ENCODE peak calls at places on chromosomes 2 and 18, in four cellular contexts. A is left ventricle myocardium superior, F is NCI-H1092 treated with DMSO at 0.1 percent for 48 hours, B is lower leg skin. E is an unnamed sample.
A peak's percentile ranks its signal among the peaks of the same experiment; 100 is the strongest.

GRCh38 chr2:64354857-64355680 is 98.9 kb upstream of the LGALSL start:
- DNase-seq in A (no peak), F (no peak), B (no peak), E (no peak)

GRCh38 chr2:238875161-238875530 is 27.3 kb downstream of the TWIST2 start:
- DNase-seq in A (no peak), F (no peak), B (no peak), E (no peak)

GRCh38 chr18:12645264-12645663 is 12.6 kb downstream of the SPIRE1 start:
- DNase-seq in A (no peak), F (no peak), B (no peak), E (no peak)

GRCh38 chr18:11323359-11323819 is 174.0 kb upstream of the PIEZO2 start:
- DNase-seq in A (no peak), F (no peak), B (no peak), E (no peak)

GRCh38 chr2:40554665-40555294 is 102.9 kb upstream of the SLC8A1 start:
- DNase-seq in A (peak; percentile 33), F (peak; percentile 50), B (peak; percentile 66), E (peak; percentile 52)

GRCh38 chr18:56413862-56414261 is 224.5 kb downstream of the TXNL1 start:
- DNase-seq in A (no peak), F (no peak), B (no peak), E (no peak)

GRCh38 chr2:62118160-62118559 is 77.8 kb upstream of the B3GNT2 start:
- DNase-seq in A (no peak), F (no peak), B (no peak), E (no peak)

GRCh38 chr2:188978291-188979081 is 4.3 kb downstream of the COL3A1 start:
- DNase-seq in A (no peak), F (no peak), B (peak; percentile 32), E (no peak)

GRCh38 chr2:43707255-43707654 is 31.0 kb upstream of the C1GALT1C1L start:
- DNase-seq in A (peak; percentile 48), F (no peak), B (peak; percentile 60), E (peak; percentile 48)

E was measured in left ventricle myocardium inferior.